ENCODE peak calls at places on chromosome 5, in seven cellular contexts. One of them, this sample, is unnamed.

GRCh38 chr5:145557345-145557744 is 277.8 kb downstream of the PRELID2 start:
- DNase-seq in Calu3: no peak
- DNase-seq in cardiac fibroblast: no peak
- DNase-seq in fibroblast of lung: peak
- DNase-seq in astrocyte of the spinal cord: no peak
- DNase-seq in nephron progenitor cell: no peak
- DNase-seq in upper lobe of right lung: no peak
- DNase-seq in this sample: no peak

GRCh38 chr5:136201870-136202269 is 8.9 kb upstream of the SMIM32 start:
- DNase-seq in cardiac fibroblast: no peak
- DNase-seq in nephron progenitor cell: no peak
- DNase-seq in astrocyte of the spinal cord: no peak
- DNase-seq in Calu3: no peak
- DNase-seq in fibroblast of lung: no peak
- DNase-seq in upper lobe of right lung: peak
- DNase-seq in this sample: no peak

GRCh38 chr5:118791986-118792734 is 196.2 kb downstream of the DTWD2 start:
- DNase-seq in Calu3: peak
- DNase-seq in nephron progenitor cell: peak
- DNase-seq in fibroblast of lung: peak
- DNase-seq in upper lobe of right lung: no peak
- DNase-seq in astrocyte of the spinal cord: peak
- DNase-seq in cardiac fibroblast: peak
- DNase-seq in this sample: peak

GRCh38 chr5:90881626-90882150 is 323.1 kb downstream of the ADGRV1 start:
- DNase-seq in fibroblast of lung: no peak
- DNase-seq in nephron progenitor cell: no peak
- DNase-seq in cardiac fibroblast: no peak
- DNase-seq in upper lobe of right lung: no peak
- DNase-seq in astrocyte of the spinal cord: no peak
- DNase-seq in Calu3: no peak
- DNase-seq in this sample: no peak

GRCh38 chr5:126865299-126865698 is 88.4 kb downstream of the LMNB1 start:
- DNase-seq in Calu3: no peak
- DNase-seq in astrocyte of the spinal cord: peak
- DNase-seq in fibroblast of lung: peak
- DNase-seq in upper lobe of right lung: no peak
- DNase-seq in cardiac fibroblast: peak
- DNase-seq in nephron progenitor cell: no peak
- DNase-seq in this sample: no peak

GRCh38 chr5:35369965-35370790 is 139.9 kb upstream of the PRLR start:
- DNase-seq in upper lobe of right lung: no peak
- DNase-seq in astrocyte of the spinal cord: no peak
- DNase-seq in nephron progenitor cell: no peak
- DNase-seq in Calu3: no peak
- DNase-seq in fibroblast of lung: no peak
- DNase-seq in cardiac fibroblast: no peak
- DNase-seq in this sample: no peak

GRCh38 chr5:24905123-24905522 is 260.3 kb upstream of the CDH10 start:
- DNase-seq in Calu3: no peak
- DNase-seq in astrocyte of the spinal cord: peak
- DNase-seq in nephron progenitor cell: no peak
- DNase-seq in cardiac fibroblast: no peak
- DNase-seq in upper lobe of right lung: no peak
- DNase-seq in fibroblast of lung: peak
- DNase-seq in this sample: no peak

GRCh38 chr5:97009212-97009898 is 73.5 kb downstream of the LNPEP start:
- DNase-seq in Calu3: no peak
- DNase-seq in fibroblast of lung: no peak
- DNase-seq in cardiac fibroblast: peak
- DNase-seq in astrocyte of the spinal cord: no peak
- DNase-seq in upper lobe of right lung: no peak
- DNase-seq in nephron progenitor cell: no peak
- DNase-seq in this sample: no peak

GRCh38 chr5:139193928-139194327 is 4.2 kb downstream of the SIL1 start:
- DNase-seq in nephron progenitor cell: no peak
- DNase-seq in Calu3: no peak
- DNase-seq in upper lobe of right lung: no peak
- DNase-seq in astrocyte of the spinal cord: no peak
- DNase-seq in cardiac fibroblast: peak
- DNase-seq in fibroblast of lung: no peak
- DNase-seq in this sample: no peak

GRCh38 chr5:64603676-64604075 is 86.6 kb upstream of the SHISAL2B start:
- DNase-seq in fibroblast of lung: peak
- DNase-seq in astrocyte of the spinal cord: no peak
- DNase-seq in Calu3: no peak
- DNase-seq in upper lobe of right lung: no peak
- DNase-seq in nephron progenitor cell: no peak
- DNase-seq in cardiac fibroblast: no peak
- DNase-seq in this sample: peak

GRCh38 chr5:32283539-32284377 is 29.0 kb downstream of the MTMR12 start:
- DNase-seq in astrocyte of the spinal cord: peak
- DNase-seq in fibroblast of lung: peak
- DNase-seq in nephron progenitor cell: no peak
- DNase-seq in cardiac fibroblast: peak
- DNase-seq in Calu3: no peak
- DNase-seq in upper lobe of right lung: no peak
- DNase-seq in this sample: no peak

GRCh38 chr5:179318193-179318955 is 26.9 kb downstream of the ADAMTS2 start:
- DNase-seq in fibroblast of lung: peak
- DNase-seq in upper lobe of right lung: peak
- DNase-seq in astrocyte of the spinal cord: no peak
- DNase-seq in cardiac fibroblast: no peak
- DNase-seq in Calu3: no peak
- DNase-seq in nephron progenitor cell: peak
- DNase-seq in this sample: no peak

GRCh38 chr5:142568996-142569335 is 116.9 kb downstream of the FGF1 start:
- DNase-seq in Calu3: no peak
- DNase-seq in astrocyte of the spinal cord: no peak
- DNase-seq in fibroblast of lung: no peak
- DNase-seq in upper lobe of right lung: no peak
- DNase-seq in nephron progenitor cell: no peak
- DNase-seq in cardiac fibroblast: no peak
- DNase-seq in this sample: no peak

GRCh38 chr5:51632794-51633193 is 249.5 kb downstream of the ISL1 start:
- DNase-seq in cardiac fibroblast: peak
- DNase-seq in fibroblast of lung: peak
- DNase-seq in Calu3: no peak
- DNase-seq in nephron progenitor cell: no peak
- DNase-seq in upper lobe of right lung: no peak
- DNase-seq in astrocyte of the spinal cord: peak
- DNase-seq in this sample: peak

GRCh38 chr5:125978015-125978414 is 445.2 kb upstream of the GRAMD2B start:
- DNase-seq in upper lobe of right lung: no peak
- DNase-seq in cardiac fibroblast: no peak
- DNase-seq in fibroblast of lung: no peak
- DNase-seq in nephron progenitor cell: no peak
- DNase-seq in astrocyte of the spinal cord: no peak
- DNase-seq in Calu3: no peak
- DNase-seq in this sample: no peak

GRCh38 chr5:168642019-168642418 is 62.9 kb upstream of the PANK3 start:
- DNase-seq in cardiac fibroblast: no peak
- DNase-seq in upper lobe of right lung: no peak
- DNase-seq in Calu3: no peak
- DNase-seq in fibroblast of lung: no peak
- DNase-seq in nephron progenitor cell: no peak
- DNase-seq in astrocyte of the spinal cord: no peak
- DNase-seq in this sample: no peak

GRCh38 chr5:72347801-72348305 is 27.7 kb downstream of the PTCD2 start:
- DNase-seq in astrocyte of the spinal cord: peak
- DNase-seq in Calu3: no peak
- DNase-seq in nephron progenitor cell: no peak
- DNase-seq in fibroblast of lung: peak
- DNase-seq in upper lobe of right lung: no peak
- DNase-seq in cardiac fibroblast: peak
- DNase-seq in this sample: peak

GRCh38 chr5:120568716-120569115 is 104.6 kb downstream of the PRR16 start:
- DNase-seq in astrocyte of the spinal cord: no peak
- DNase-seq in upper lobe of right lung: no peak
- DNase-seq in cardiac fibroblast: peak
- DNase-seq in nephron progenitor cell: no peak
- DNase-seq in fibroblast of lung: peak
- DNase-seq in Calu3: no peak
- DNase-seq in this sample: no peak

GRCh38 chr5:34005211-34005610 is 2.6 kb downstream of the AMACR start:
- DNase-seq in nephron progenitor cell: no peak
- DNase-seq in cardiac fibroblast: no peak
- DNase-seq in Calu3: no peak
- DNase-seq in fibroblast of lung: peak
- DNase-seq in upper lobe of right lung: no peak
- DNase-seq in astrocyte of the spinal cord: no peak
- DNase-seq in this sample: no peak

GRCh38 chr5:141814064-141814982 is 63.9 kb downstream of the PCDH1 start:
- DNase-seq in Calu3: peak
- DNase-seq in nephron progenitor cell: peak
- DNase-seq in upper lobe of right lung: peak
- DNase-seq in astrocyte of the spinal cord: no peak
- DNase-seq in cardiac fibroblast: peak
- DNase-seq in fibroblast of lung: no peak
- DNase-seq in this sample: no peak

GRCh38 chr5:125486634-125487033 is 740.2 kb upstream of the ZNF608 start:
- DNase-seq in cardiac fibroblast: peak
- DNase-seq in Calu3: no peak
- DNase-seq in upper lobe of right lung: no peak
- DNase-seq in astrocyte of the spinal cord: peak
- DNase-seq in fibroblast of lung: peak
- DNase-seq in nephron progenitor cell: no peak
- DNase-seq in this sample: no peak

GRCh38 chr5:141878771-141879759 is 855 bp upstream of the PCDH1 start:
- DNase-seq in fibroblast of lung: peak
- DNase-seq in Calu3: peak
- DNase-seq in cardiac fibroblast: peak
- DNase-seq in upper lobe of right lung: peak
- DNase-seq in astrocyte of the spinal cord: peak
- DNase-seq in nephron progenitor cell: peak
- DNase-seq in this sample: peak

GRCh38 chr5:134458234-134458633 is 46.6 kb upstream of the CDKN2AIPNL start:
- DNase-seq in Calu3: no peak
- DNase-seq in cardiac fibroblast: peak
- DNase-seq in fibroblast of lung: peak
- DNase-seq in upper lobe of right lung: no peak
- DNase-seq in astrocyte of the spinal cord: peak
- DNase-seq in nephron progenitor cell: no peak
- DNase-seq in this sample: no peak

GRCh38 chr5:3126639-3127038 is 375.2 kb upstream of the IRX2 start:
- DNase-seq in upper lobe of right lung: no peak
- DNase-seq in nephron progenitor cell: no peak
- DNase-seq in cardiac fibroblast: no peak
- DNase-seq in fibroblast of lung: no peak
- DNase-seq in astrocyte of the spinal cord: no peak
- DNase-seq in Calu3: no peak
- DNase-seq in this sample: no peak

GRCh38 chr5:151469992-151470391 is 22.6 kb downstream of the SLC36A1 start:
- DNase-seq in astrocyte of the spinal cord: no peak
- DNase-seq in nephron progenitor cell: no peak
- DNase-seq in cardiac fibroblast: no peak
- DNase-seq in Calu3: no peak
- DNase-seq in fibroblast of lung: no peak
- DNase-seq in upper lobe of right lung: no peak
- DNase-seq in this sample: no peak

GRCh38 chr5:66239034-66239433 is 94.9 kb downstream of the SREK1 start:
- DNase-seq in nephron progenitor cell: no peak
- DNase-seq in astrocyte of the spinal cord: no peak
- DNase-seq in cardiac fibroblast: peak
- DNase-seq in upper lobe of right lung: no peak
- DNase-seq in fibroblast of lung: no peak
- DNase-seq in Calu3: no peak
- DNase-seq in this sample: no peak
- TF ChIP-seq CTCF in nephron progenitor cell: no peak
- TF ChIP-seq CTCF in astrocyte of the spinal cord: peak
- TF ChIP-seq CTCF in cardiac fibroblast: peak
- TF ChIP-seq CTCF in upper lobe of right lung: no peak
- TF ChIP-seq CTCF in fibroblast of lung: no peak
- TF ChIP-seq CTCF in Calu3: no peak
- TF ChIP-seq CTCF in this sample: no peak

GRCh38 chr5:6818594-6819512 is 105.6 kb downstream of the TENT4A start:
- DNase-seq in cardiac fibroblast: no peak
- DNase-seq in fibroblast of lung: no peak
- DNase-seq in nephron progenitor cell: no peak
- DNase-seq in Calu3: no peak
- DNase-seq in upper lobe of right lung: no peak
- DNase-seq in astrocyte of the spinal cord: no peak
- DNase-seq in this sample: no peak
- TF ChIP-seq CTCF in cardiac fibroblast: no peak
- TF ChIP-seq CTCF in fibroblast of lung: no peak
- TF ChIP-seq CTCF in nephron progenitor cell: no peak
- TF ChIP-seq CTCF in Calu3: no peak
- TF ChIP-seq CTCF in upper lobe of right lung: no peak
- TF ChIP-seq CTCF in astrocyte of the spinal cord: no peak
- TF ChIP-seq CTCF in this sample: no peak

DNA sequence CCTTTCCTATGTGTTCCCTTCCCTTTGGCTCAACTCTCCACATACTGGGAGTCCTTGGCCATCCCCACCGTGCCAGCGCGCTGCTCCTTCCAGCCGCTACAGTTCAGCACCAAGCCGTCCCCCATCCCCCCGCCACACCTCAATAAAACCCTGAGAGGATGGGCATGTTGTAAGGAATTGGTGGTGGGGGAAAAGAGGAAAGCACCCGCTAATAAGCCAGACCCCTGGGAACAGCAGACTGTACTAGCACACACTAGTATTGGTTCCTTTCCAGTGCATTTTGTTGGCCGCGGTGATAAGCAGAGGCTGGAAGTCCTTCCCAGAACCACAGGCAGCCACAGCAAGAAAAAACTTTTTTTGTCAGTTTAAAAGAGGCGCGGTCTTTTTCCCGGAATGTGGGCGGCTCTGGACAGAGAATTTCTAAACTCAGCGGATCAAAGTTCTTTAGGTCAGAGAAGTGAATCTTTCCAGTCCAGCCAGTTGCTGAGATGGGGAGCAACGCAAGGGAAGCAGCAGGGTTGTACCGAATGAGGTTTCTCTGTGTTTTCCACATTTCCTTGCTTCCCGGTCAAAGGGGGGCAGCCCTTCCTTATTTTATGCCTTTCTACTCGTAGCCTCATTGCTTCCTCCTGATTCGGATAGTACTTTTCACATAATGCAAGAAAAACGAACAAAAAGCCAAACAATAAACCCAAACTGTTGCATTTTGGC is 2.1 kb downstream of the CHSY3 start:
- DNase-seq in astrocyte of the spinal cord: peak
- DNase-seq in nephron progenitor cell: peak
- DNase-seq in Calu3: peak
- DNase-seq in cardiac fibroblast: peak
- DNase-seq in fibroblast of lung: peak
- DNase-seq in upper lobe of right lung: peak
- DNase-seq in this sample: no peak
- TF ChIP-seq CTCF in astrocyte of the spinal cord: peak
- TF ChIP-seq CTCF in nephron progenitor cell: no peak
- TF ChIP-seq CTCF in Calu3: no peak
- TF ChIP-seq CTCF in cardiac fibroblast: peak
- TF ChIP-seq CTCF in fibroblast of lung: no peak
- TF ChIP-seq CTCF in upper lobe of right lung: no peak
- TF ChIP-seq CTCF in this sample: peak

DNA sequence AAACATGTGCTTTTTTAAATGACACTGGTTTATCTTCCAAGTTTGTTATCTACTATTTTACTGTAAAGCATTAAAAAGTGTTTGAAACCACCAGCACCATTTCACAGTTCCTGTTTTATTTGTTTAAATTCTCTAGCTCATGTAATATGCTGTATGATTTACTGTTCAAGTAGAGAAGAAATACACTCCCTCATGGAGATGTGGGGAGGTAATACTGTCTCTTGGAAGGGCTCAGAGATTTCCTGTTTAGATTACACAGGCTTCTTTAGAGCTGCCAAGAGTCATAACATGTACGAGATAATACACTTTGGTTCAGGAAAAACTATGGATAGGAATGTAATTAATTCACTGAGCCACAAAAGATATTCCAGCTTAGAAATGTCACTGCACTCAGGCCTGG is 135.0 kb upstream of the CCDC152 start:
- DNase-seq in astrocyte of the spinal cord: no peak
- DNase-seq in upper lobe of right lung: no peak
- DNase-seq in Calu3: no peak
- DNase-seq in fibroblast of lung: peak
- DNase-seq in nephron progenitor cell: no peak
- DNase-seq in cardiac fibroblast: no peak
- DNase-seq in this sample: no peak
- TF ChIP-seq CTCF in astrocyte of the spinal cord: no peak
- TF ChIP-seq CTCF in upper lobe of right lung: no peak
- TF ChIP-seq CTCF in Calu3: no peak
- TF ChIP-seq CTCF in fibroblast of lung: no peak
- TF ChIP-seq CTCF in nephron progenitor cell: no peak
- TF ChIP-seq CTCF in cardiac fibroblast: no peak
- TF ChIP-seq CTCF in this sample: no peak